ENCODE peak calls at places on chromosomes 5 and 9, in five cellular contexts. O is NCI-H2081; X is cardiac muscle cell; I is stimulated activated CD4-positive, alpha-beta T cell treated with anti-CD3 and anti-CD28 coated beads, TNF-alpha, amount 100 ng/mL, for 48 hours; T is endothelial cell. E is an unnamed sample.

GRCh38 chr9:127554966-127555829 is 56.9 kb upstream of the STXBP1 start:
- DNase-seq in O (no peak), X (no peak), I (no peak), T (no peak), E (no peak)

GRCh38 chr9:85940832-85941616 is at the start of gene NAA35:
- DNase-seq in O (peak), X (peak), I (peak), T (peak), E (peak)

GRCh38 chr9:132641216-132641615 is 28.6 kb downstream of the DDX31 start:
- DNase-seq in O (no peak), X (no peak), I (no peak), T (no peak), E (no peak)

GRCh38 chr9:114869845-114870244 is 60.5 kb downstream of the TNFSF8 start:
- DNase-seq in O (no peak), X (no peak), I (no peak), T (no peak), E (no peak)

GRCh38 chr9:112086627-112087026 is 88.5 kb downstream of the SUSD1 start:
- DNase-seq in O (peak), X (peak), I (no peak), T (no peak), E (peak)

GRCh38 chr5:150329881-150330876 is 27.3 kb upstream of the TCOF1 start:
- DNase-seq in O (no peak), X (no peak), I (no peak), T (no peak), E (no peak)

GRCh38 chr9:120886490-120886967 is 9.5 kb upstream of the PHF19 start:
- DNase-seq in O (no peak), X (peak), I (no peak), T (no peak), E (no peak)

GRCh38 chr5:175347027-175347426 is 97.0 kb downstream of the DRD1 start:
- DNase-seq in O (no peak), X (no peak), I (no peak), T (no peak), E (peak)

GRCh38 chr9:122900791-122901190 is 4.4 kb downstream of the RC3H2 start:
- DNase-seq in O (no peak), X (peak), I (no peak), T (no peak), E (no peak)

GRCh38 chr9:112299514-112299913 is 33.9 kb downstream of the PTBP3 start:
- DNase-seq in O (no peak), X (peak), I (no peak), T (no peak), E (no peak)

GRCh38 chr5:124996023-124996763 is 249.8 kb upstream of the ZNF608 start:
- DNase-seq in O (no peak), X (peak), I (no peak), T (no peak), E (no peak)

GRCh38 chr9:35962126-35962906 is 4.4 kb upstream of the OR2S2 start:
- DNase-seq in O (no peak), X (peak), I (no peak), T (no peak), E (no peak)

GRCh38 chr9:38682713-38683112 is 37.2 kb downstream of the FAM240B start:
- DNase-seq in O (no peak), X (peak), I (no peak), T (no peak), E (no peak)

GRCh38 chr5:178627259-178627598 is 379 bp upstream of the CLK4 start:
- DNase-seq in O (no peak), X (no peak), I (no peak), T (no peak), E (no peak)

GRCh38 chr9:98075332-98075805 is 18.8 kb downstream of the NANS start:
- DNase-seq in O (no peak), X (peak), I (no peak), T (no peak), E (no peak)

GRCh38 chr9:125747765-125748510 is 765 bp downstream of the PBX3 start:
- DNase-seq in O (no peak), X (peak), I (peak), T (peak), E (peak)

GRCh38 chr5:134177197-134178171 is 734 bp upstream of the SKP1 start:
- DNase-seq in O (peak), X (peak), I (no peak), T (peak), E (peak)

GRCh38 chr5:6729400-6730310 is 16.4 kb downstream of the TENT4A start:
- DNase-seq in O (no peak), X (no peak), I (peak), T (no peak), E (peak)

GRCh38 chr9:136507221-136507991 is 24.6 kb upstream of the SEC16A start:
- DNase-seq in O (no peak), X (no peak), I (no peak), T (no peak), E (no peak)

GRCh38 chr5:59450245-59450644 is 443.3 kb downstream of the PDE4D start:
- DNase-seq in O (no peak), X (no peak), I (no peak), T (no peak), E (no peak)

GRCh38 chr9:37503736-37504135 is 18.0 kb downstream of the POLR1E start:
- DNase-seq in O (no peak), X (peak), I (no peak), T (no peak), E (no peak)

GRCh38 chr5:44935262-44935661 is 126.5 kb downstream of the MRPS30 start:
- DNase-seq in O (no peak), X (no peak), I (no peak), T (peak), E (no peak)

GRCh38 chr9:28155671-28156070 is 582.4 kb upstream of the C9orf72 start:
- DNase-seq in O (no peak), X (no peak), I (no peak), T (no peak), E (no peak)

GRCh38 chr5:135204151-135204600 is 170.1 kb upstream of the PITX1 start:
- DNase-seq in O (peak), X (peak), I (no peak), T (no peak), E (no peak)

GRCh38 chr5:141186897-141187512 is at the start of gene PCDHB9:
- DNase-seq in O (peak), X (peak), I (no peak), T (peak), E (peak)

GRCh38 chr9:22954550-22954949 is 507.9 kb downstream of the DMRTA1 start:
- DNase-seq in O (no peak), X (no peak), I (no peak), T (no peak), E (no peak)

GRCh38 chr5:71865665-71866320 is 146.7 kb downstream of the CARTPT start:
- DNase-seq in O (no peak), X (no peak), I (no peak), T (no peak), E (no peak)

GRCh38 chr9:129140397-129141065 is 29.3 kb downstream of the PTPA start:
- DNase-seq in O (no peak), X (peak), I (no peak), T (peak), E (peak)

GRCh38 chr9:113274474-113275146 is 762 bp downstream of the CDC26 start:
- DNase-seq in O (peak), X (peak), I (peak), T (peak), E (peak)

GRCh38 chr5:14036514-14036913 is 92.0 kb upstream of the DNAH5 start:
- DNase-seq in O (no peak), X (no peak), I (no peak), T (no peak), E (no peak)

GRCh38 chr5:133348406-133348805 is 263.9 kb downstream of the FSTL4 start:
- DNase-seq in O (no peak), X (no peak), I (no peak), T (no peak), E (no peak)

GRCh38 chr5:83157120-83157519 is 79.8 kb downstream of the XRCC4 start:
- DNase-seq in O (no peak), X (no peak), I (no peak), T (no peak), E (no peak)

GRCh38 chr9:107388890-107389289 is 100.7 kb downstream of the KLF4 start:
- DNase-seq in O (no peak), X (no peak), I (no peak), T (no peak), E (no peak)

GRCh38 chr5:63570752-63571151 is 391.5 kb downstream of the HTR1A start:
- DNase-seq in O (no peak), X (no peak), I (no peak), T (no peak), E (no peak)

GRCh38 chr9:29078063-29078660 is 1504.9 kb upstream of the C9orf72 start:
- DNase-seq in O (no peak), X (peak), I (no peak), T (no peak), E (no peak)

GRCh38 chr5:109998208-109998607 is 308.5 kb downstream of the MAN2A1 start:
- DNase-seq in O (no peak), X (peak), I (no peak), T (no peak), E (no peak)

GRCh38 chr9:110615526-110615925 is 36.0 kb upstream of the SVEP1 start:
- DNase-seq in O (no peak), X (peak), I (no peak), T (no peak), E (no peak)